ENCODE peak calls at places on chromosomes 3 and 15, in four cellular contexts. N, H, M and Q are unnamed samples.

GRCh38 chr15:97115764-97116075 is 785.2 kb downstream of the NR2F2 start:
- DNase-seq in N (no peak), H (no peak), M (no peak), Q (no peak)

GRCh38 chr15:96369825-96370621 is 39.5 kb downstream of the NR2F2 start:
- DNase-seq in N (no peak), M (no peak), H (no peak), Q (no peak)

GRCh38 chr3:187465503-187465902 is 97.3 kb downstream of the RTP4 start:
- DNase-seq in N (no peak), H (no peak), M (no peak), Q (no peak)

GRCh38 chr15:60421544-60421943 is 23.8 kb upstream of the ANXA2 start:
- DNase-seq in H (no peak), M (no peak), N (no peak), Q (peak)

GRCh38 chr15:72319985-72320671 is at the start of gene CELF6:
- DNase-seq in M (peak), N (peak), H (no peak), Q (peak)

GRCh38 chr3:119662604-119663377 is 2.4 kb upstream of the POPDC2 start:
- DNase-seq in H (no peak), M (no peak), N (no peak), Q (peak)

GRCh38 chr3:148861277-148861869 is 3.7 kb upstream of the CPA3 start:
- DNase-seq in M (no peak), N (no peak), H (peak), Q (peak)

GRCh38 chr3:39325223-39325622 is 4.3 kb upstream of the CCR8 start:
- DNase-seq in N (no peak), M (no peak), H (no peak), Q (no peak)

GRCh38 chr15:101450561-101451145 is 38.9 kb downstream of the PCSK6 start:
- DNase-seq in H (no peak), N (no peak), M (no peak), Q (no peak)

GRCh38 chr15:38876621-38877020 is 312.0 kb upstream of the RASGRP1 start:
- DNase-seq in N (no peak), M (no peak), H (no peak), Q (no peak)

GRCh38 chr15:77066961-77067690 is 3.8 kb downstream of the TSPAN3 start:
- DNase-seq in N (no peak), M (no peak), H (no peak), Q (peak)

GRCh38 chr3:126509565-126510322 is 7.8 kb downstream of the UROC1 start:
- DNase-seq in H (no peak), N (no peak), M (no peak), Q (no peak)

GRCh38 chr3:182829761-182830405 is 36.6 kb downstream of the ATP11B start:
- DNase-seq in M (no peak), N (no peak), H (no peak), Q (peak)

GRCh38 chr15:82870727-82871576 is 61.5 kb downstream of the WHAMM start:
- DNase-seq in M (no peak), H (no peak), N (no peak), Q (no peak)

GRCh38 chr3:12522721-12523120 is 22.6 kb downstream of the MKRN2OS start:
- DNase-seq in N (no peak), M (no peak), H (no peak), Q (no peak)

GRCh38 chr3:179046497-179047353 is 24.9 kb downstream of the ZMAT3 start:
- DNase-seq in H (no peak), N (no peak), M (no peak), Q (no peak)

GRCh38 chr3:177946965-177947364 is 589.3 kb upstream of the KCNMB2 start:
- DNase-seq in N (no peak), M (no peak), H (peak), Q (no peak)

GRCh38 chr3:138124689-138125420 is 7.3 kb downstream of the A4GNT start:
- DNase-seq in M (no peak), H (no peak), N (no peak), Q (no peak)

GRCh38 chr3:25897019-25897418 is 107.1 kb downstream of the OXSM start:
- DNase-seq in M (no peak), H (no peak), N (no peak), Q (peak)

GRCh38 chr15:29331071-29331470 is 61.4 kb upstream of the NSMCE3 start:
- DNase-seq in H (no peak), N (no peak), M (no peak), Q (no peak)

GRCh38 chr3:71441217-71441924 is 142.2 kb downstream of the FOXP1 start:
- DNase-seq in N (no peak), M (no peak), H (no peak), Q (no peak)

GRCh38 chr3:117622130-117622841 is 912.7 kb downstream of the TUSC7 start:
- DNase-seq in M (no peak), H (peak), N (no peak), Q (peak)

GRCh38 chr3:182735672-182736071 is 57.6 kb upstream of the ATP11B start:
- DNase-seq in H (peak), N (no peak), M (no peak), Q (no peak)

GRCh38 chr3:194540268-194540937 is 53.6 kb upstream of the ATP13A3 start:
- DNase-seq in M (no peak), N (no peak), H (no peak), Q (no peak)

GRCh38 chr15:37017031-37017625 is 83.2 kb downstream of the MEIS2 start:
- DNase-seq in H (no peak), N (no peak), M (no peak), Q (peak)

GRCh38 chr3:14506626-14507344 is 33.4 kb downstream of the GRIP2 start:
- DNase-seq in M (no peak), N (no peak), H (no peak), Q (no peak)

GRCh38 chr15:63446260-63446659 is 58.1 kb upstream of the USP3 start:
- DNase-seq in N (no peak), H (no peak), M (no peak), Q (no peak)

GRCh38 chr3:30232546-30232945 is 373.9 kb upstream of the TGFBR2 start:
- DNase-seq in N (no peak), H (no peak), M (no peak), Q (no peak)